ENCODE peak calls at places on chromosomes 2 and 18, in six cellular contexts. Y is adrenal gland, D is AG04450, W is right cardiac atrium, E is right lobe of liver, B is aorta. S is an unnamed sample. For H3K27me3, the result is how much of the 10 kb centered on the place peaks cover.

GRCh38 chr18:76398899-76399612 is 96.0 kb downstream of the ZNF516 start:
- DNase-seq in Y (peak), B (peak), W (peak), E (peak), D (peak), S (peak)

GRCh38 chr18:49519041-49519971 is 32.3 kb upstream of the C18orf32 start:
- DNase-seq in W (no peak), B (no peak), Y (no peak), D (no peak), E (no peak), S (no peak)

GRCh38 chr2:217856159-217856558 is 146.6 kb downstream of the TNS1 start:
- DNase-seq in Y (no peak), B (no peak), W (peak), D (no peak), E (no peak), S (no peak)

GRCh38 chr18:3248062-3248669 is 565 bp downstream of the MYL12A start:
- DNase-seq in B (no peak), Y (peak), E (no peak), W (no peak), D (no peak), S (no peak)

GRCh38 chr2:199833525-199833924 is 17.5 kb downstream of the FTCDNL1 start:
- DNase-seq in D (no peak), B (no peak), W (no peak), Y (no peak), E (no peak), S (no peak)

GRCh38 chr2:28558421-28558820 is 62.6 kb downstream of the PLB1 start:
- DNase-seq in Y (no peak), B (no peak), W (no peak), D (no peak), E (no peak), S (no peak)

GRCh38 chr18:6576706-6577375 is 152.7 kb upstream of the ARHGAP28 start:
- DNase-seq in D (no peak), W (no peak), E (no peak), B (no peak), Y (no peak), S (no peak)

GRCh38 chr2:140734992-140735391 is 1395.8 kb downstream of the LRP1B start:
- DNase-seq in Y (no peak), W (no peak), D (no peak), B (no peak), E (no peak), S (no peak)

GRCh38 chr18:54852780-54853675 is 24.8 kb downstream of the RAB27B start:
- DNase-seq in D (no peak), E (no peak), Y (no peak), B (no peak), W (no peak), S (no peak)

GRCh38 chr18:63683152-63683551 is 19.6 kb upstream of the SERPINB11 start:
- DNase-seq in E (no peak), W (no peak), D (peak), B (no peak), Y (no peak), S (no peak)

GRCh38 chr18:62101236-62101635 is 85.6 kb downstream of the PIGN start:
- DNase-seq in B (no peak), D (no peak), Y (no peak), E (no peak), W (no peak), S (no peak)

GRCh38 chr2:3618367-3618766 is 23.5 kb downstream of the COLEC11 start:
- DNase-seq in E (no peak), B (no peak), D (no peak), W (no peak), Y (no peak), S (no peak)

GRCh38 chr18:57698571-57699276 is 77.1 kb upstream of the NARS1 start:
- DNase-seq in E (no peak), D (peak), Y (no peak), W (no peak), B (no peak), S (no peak)

GRCh38 chr2:102346381-102347130 is 9.0 kb upstream of the IL18R1 start:
- DNase-seq in D (no peak), W (no peak), B (no peak), Y (no peak), E (no peak), S (no peak)

GRCh38 chr2:220533485-220533884 is 906.1 kb downstream of the SLC4A3 start:
- DNase-seq in Y (no peak), B (no peak), W (no peak), D (no peak), E (no peak), S (no peak)

GRCh38 chr2:206556357-206556949 is 85.8 kb upstream of the FAM237A start:
- DNase-seq in B (no peak), D (peak), E (no peak), Y (no peak), W (no peak), S (no peak)

GRCh38 chr2:43905388-43905803 is 66.6 kb downstream of the ABCG8 start:
- DNase-seq in W (no peak), Y (no peak), D (no peak), B (no peak), E (no peak), S (no peak)

GRCh38 chr2:54081574-54081973 is 33.8 kb upstream of the ACYP2 start:
- DNase-seq in Y (no peak), B (no peak), E (no peak), D (no peak), W (no peak), S (peak)

GRCh38 chr2:233838251-233838650 is 16.1 kb downstream of the HJURP start:
- DNase-seq in W (no peak), D (no peak), Y (no peak), B (no peak), E (no peak), S (no peak)

GRCh38 chr2:105621038-105621437 is 123.7 kb upstream of the NCK2 start:
- DNase-seq in D (no peak), B (no peak), Y (no peak), E (no peak), W (no peak), S (no peak)

GRCh38 chr18:22559414-22560282 is 141.9 kb upstream of the CTAGE1 start:
- DNase-seq in W (peak), D (no peak), B (peak), Y (peak), E (peak), S (no peak)

GRCh38 chr2:240247241-240247867 is 106.9 kb upstream of the OTOS start:
- DNase-seq in W (no peak), E (no peak), Y (peak), B (no peak), D (no peak), S (no peak)
- H3K27me3 ChIP-seq in W (under half), E (under half), Y (under half), B (under half), D (under half), S (under half)

DNA sequence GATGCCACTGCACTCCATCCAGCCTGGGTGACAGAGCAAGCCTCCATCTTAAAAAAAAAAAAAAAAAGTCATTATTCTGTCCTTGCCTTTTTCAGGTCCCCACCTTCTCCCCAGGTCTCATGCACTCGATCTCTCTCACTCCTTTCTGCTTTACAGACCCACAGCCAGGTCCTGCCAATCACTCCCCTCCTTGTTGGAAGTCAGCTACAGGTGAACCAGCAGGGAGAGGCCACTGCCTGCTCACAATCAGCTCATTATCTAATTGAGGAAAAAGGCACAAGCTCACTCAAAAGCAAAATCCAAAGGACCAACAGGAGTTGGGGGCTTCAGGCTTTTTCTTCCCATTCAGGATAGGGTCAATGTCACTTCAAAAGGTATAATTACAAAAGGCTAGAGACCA is 2.0 kb downstream of the WDFY1 start:
- DNase-seq in Y (no peak), W (no peak), B (no peak), D (no peak), E (no peak), S (no peak)
- H3K4me3 ChIP-seq in Y (no peak), W (peak), B (peak), D (peak), E (no peak), S (peak)

GRCh38 chr18:11953113-11953512 is 28.2 kb upstream of the IMPA2 start:
- DNase-seq in Y (no peak), D (no peak), B (no peak), E (no peak), W (no peak), S (no peak)

GRCh38 chr18:11956371-11957308 is 24.7 kb upstream of the IMPA2 start:
- DNase-seq in B (no peak), E (no peak), W (no peak), Y (no peak), D (no peak), S (no peak)

GRCh38 chr18:11955299-11956029 is 25.8 kb upstream of the IMPA2 start:
- DNase-seq in W (no peak), D (peak), Y (peak), E (no peak), B (peak), S (no peak)

GRCh38 chr18:11960743-11961380 is 20.4 kb upstream of the IMPA2 start:
- DNase-seq in E (no peak), Y (no peak), W (no peak), B (no peak), D (no peak), S (no peak)

GRCh38 chr18:11957636-11958035 is 23.7 kb upstream of the IMPA2 start:
- DNase-seq in E (no peak), Y (no peak), D (no peak), W (no peak), B (no peak), S (no peak)
- H3K27me3 ChIP-seq in E (under half), Y (under half), D (under half), W (under half), B (under half), S (under half)

GRCh38 chr18:23761941-23762340 is 72.7 kb downstream of the LAMA3 start:
- DNase-seq in D (no peak), W (no peak), B (no peak), Y (no peak), E (no peak), S (no peak)
- H3K4me3 ChIP-seq in D (no peak), W (no peak), B (no peak), Y (no peak), E (no peak), S (no peak)

GRCh38 chr2:60439219-60439974 is 114.1 kb downstream of the BCL11A start:
- DNase-seq in D (no peak), Y (peak), W (peak), E (peak), B (peak), S (peak)

GRCh38 chr2:60440761-60441160 is 112.7 kb downstream of the BCL11A start:
- DNase-seq in D (no peak), W (no peak), E (no peak), B (no peak), Y (no peak), S (no peak)

GRCh38 chr2:60441791-60442190 is 111.7 kb downstream of the BCL11A start:
- DNase-seq in W (no peak), Y (no peak), B (no peak), D (no peak), E (no peak), S (no peak)

GRCh38 chr2:60438653-60439052 is 114.8 kb downstream of the BCL11A start:
- DNase-seq in B (no peak), E (no peak), D (no peak), W (peak), Y (no peak), S (no peak)

GRCh38 chr2:60440080-60440753 is 113.2 kb downstream of the BCL11A start:
- DNase-seq in W (no peak), D (no peak), B (no peak), E (no peak), Y (no peak), S (no peak)
- H3K27me3 ChIP-seq in W (under half), D (under half), B (under half), E (under half), Y (under half), S (under half)

GRCh38 chr2:152406119-152406835 is 71.3 kb downstream of the FMNL2 start:
- DNase-seq in B (no peak), W (no peak), D (no peak), E (no peak), Y (no peak), S (peak)

GRCh38 chr2:152406836-152407161 is 71.8 kb downstream of the FMNL2 start:
- DNase-seq in E (no peak), B (no peak), Y (no peak), D (no peak), W (no peak), S (peak)

GRCh38 chr2:152408260-152408659 is 73.3 kb downstream of the FMNL2 start:
- DNase-seq in B (no peak), W (no peak), Y (no peak), D (no peak), E (no peak), S (no peak)

GRCh38 chr2:152407806-152408205 is 72.8 kb downstream of the FMNL2 start:
- DNase-seq in E (no peak), B (no peak), D (no peak), Y (no peak), W (no peak), S (no peak)

DNA sequence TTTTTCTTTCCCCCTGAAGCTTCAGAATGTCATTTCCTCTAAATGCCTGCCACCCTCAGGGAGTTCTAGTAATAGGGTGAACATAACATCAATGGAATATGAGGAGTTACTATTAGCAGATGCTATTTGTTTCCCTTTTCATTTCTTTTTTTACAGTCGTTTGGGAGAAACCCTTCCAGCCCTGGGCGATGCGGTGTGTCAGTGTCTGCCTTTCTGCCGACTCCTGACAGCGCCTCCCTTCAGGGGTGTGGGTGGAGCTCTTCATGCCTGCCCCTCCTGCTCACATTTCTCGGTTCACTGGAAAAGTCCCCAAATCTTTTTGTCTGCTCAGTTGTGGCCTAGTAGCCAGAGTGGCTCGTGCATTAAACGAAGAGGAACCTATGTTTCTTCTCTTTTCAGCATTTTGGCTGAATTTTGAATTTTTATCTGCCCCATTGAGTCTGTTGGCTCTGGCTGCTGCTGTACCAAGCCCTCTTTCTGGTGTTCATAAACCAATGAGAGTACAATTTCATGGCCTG is 72.3 kb downstream of the FMNL2 start:
- DNase-seq in Y (peak), E (no peak), D (no peak), W (peak), B (peak), S (peak)
- H3K4me3 ChIP-seq in Y (no peak), E (no peak), D (peak), W (peak), B (no peak), S (peak)

DNA sequence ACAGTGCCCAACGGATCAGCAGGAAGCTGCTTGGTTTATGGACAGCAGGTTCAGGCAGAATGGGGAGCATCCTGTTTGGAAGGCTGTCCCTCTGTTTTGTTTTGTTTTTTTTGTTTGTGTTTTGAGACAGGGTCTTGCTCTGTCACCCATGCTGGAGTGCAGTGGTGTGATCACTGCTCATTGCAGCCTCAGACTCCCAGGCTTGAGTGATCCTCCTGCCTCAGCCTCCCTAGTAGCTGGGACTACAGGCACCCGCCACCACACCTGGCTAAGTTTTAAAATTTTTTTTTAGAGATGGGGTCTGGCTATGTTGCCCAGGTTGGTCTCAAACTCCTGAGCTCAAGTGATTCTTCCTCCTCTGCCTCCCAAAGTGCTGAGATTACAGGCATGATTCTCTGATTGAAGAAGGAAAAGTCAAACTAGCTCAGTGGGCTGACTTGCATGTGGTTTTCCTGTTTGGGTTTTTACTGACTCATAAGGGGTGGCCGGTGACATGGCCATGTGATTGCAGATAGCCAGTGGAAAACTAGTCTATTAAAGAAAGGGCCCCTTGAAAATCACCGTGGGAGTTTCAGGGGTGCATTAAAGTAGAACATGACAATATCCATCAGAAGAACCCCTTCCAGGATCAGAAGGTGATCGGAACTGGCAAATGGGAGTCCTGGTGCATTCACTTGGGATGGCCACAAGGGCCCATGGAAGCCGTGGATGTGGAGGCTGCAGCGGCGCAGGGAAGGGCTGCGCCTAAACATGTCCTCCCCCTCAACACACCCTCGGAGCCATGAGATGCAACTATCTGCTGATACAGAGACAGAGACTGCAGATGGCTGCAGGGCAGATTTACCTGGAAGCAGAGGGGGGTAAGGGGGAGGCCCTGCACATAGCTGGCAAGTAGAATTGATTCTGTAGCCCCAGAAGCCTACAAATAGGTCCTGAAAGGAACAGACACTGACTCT is 26.5 kb downstream of the AQP12B start:
- DNase-seq in B (no peak), E (no peak), D (no peak), Y (no peak), W (no peak), S (no peak)
- H3K27me3 ChIP-seq in B (under half), E (under half), D (under half), Y (under half), W (under half), S (under half)

DNA sequence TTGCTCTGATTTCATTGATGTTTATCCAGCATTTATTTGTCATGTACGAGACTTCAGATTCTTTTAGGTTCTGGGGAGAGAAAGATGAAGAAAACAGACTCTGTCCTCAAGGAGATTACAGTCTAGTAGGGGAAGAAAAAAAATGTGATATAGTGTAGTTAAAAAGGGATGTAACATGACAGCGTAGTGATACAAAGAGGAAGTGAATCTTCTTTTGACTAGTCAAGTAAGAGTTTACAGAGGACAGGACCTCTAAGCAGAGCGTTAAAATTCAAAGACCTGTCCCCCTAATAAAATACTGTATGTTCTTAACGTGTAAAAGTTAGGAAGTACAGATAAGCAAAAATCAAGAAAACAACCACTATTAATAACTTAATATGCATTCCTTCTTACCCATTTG is 47.7 kb downstream of the NCOA1 start:
- DNase-seq in D (no peak), E (no peak), Y (no peak), W (no peak), B (no peak), S (no peak)
- H3K4me3 ChIP-seq in D (no peak), E (no peak), Y (no peak), W (no peak), B (no peak), S (no peak)

S was measured in GM06990.